ENCODE peak calls at places on chromosomes 4 and X, in four cellular contexts. T, O, H and Q are unnamed samples.

GRCh38 chr4:4599886-4600285 is 58.0 kb upstream of the STX18 start:
- DNase-seq in T (no peak), O (no peak), H (no peak), Q (no peak)

GRCh38 chr4:176814770-176815169 is 22.0 kb upstream of the VEGFC start:
- DNase-seq in H (no peak), O (no peak), T (no peak), Q (no peak)

GRCh38 chr4:47104986-47105385 is 73.6 kb downstream of the GABRB1 start:
- DNase-seq in H (no peak), O (no peak), T (no peak), Q (no peak)

GRCh38 chr4:147834480-147834879 is 102.6 kb downstream of the ARHGAP10 start:
- DNase-seq in H (no peak), T (no peak), O (no peak), Q (no peak)

GRCh38 chr4:37561803-37562207 is 124.4 kb downstream of the RELL1 start:
- DNase-seq in O (no peak), H (peak; percentile 85), T (no peak), Q (no peak)

GRCh38 chrX:53682885-53683555 is 3.5 kb downstream of the HUWE1 start:
- DNase-seq in T (no peak), H (peak; percentile 47), O (no peak), Q (peak; percentile 0)

GRCh38 chr4:155400893-155401292 is 24.1 kb upstream of the MAP9 start:
- DNase-seq in T (no peak), O (no peak), H (no peak), Q (no peak)

GRCh38 chr4:7323872-7324650 is 110.7 kb downstream of the PSAPL1 start:
- DNase-seq in T (peak; percentile 14), H (peak; percentile 23), O (peak; percentile 67), Q (no peak)

GRCh38 chr4:76547167-76547760 is 112.2 kb downstream of the SHROOM3 start:
- DNase-seq in O (no peak), T (no peak), H (no peak), Q (no peak)

GRCh38 chr4:88341227-88342192 is 37.1 kb upstream of the HERC6 start:
- DNase-seq in O (no peak), H (peak; percentile 92), T (peak; percentile 45), Q (no peak)

GRCh38 chr4:89837385-89837995 is 529 bp upstream of the SNCA start:
- DNase-seq in O (peak; percentile 48), H (peak; percentile 42), T (no peak), Q (peak; percentile 69)

GRCh38 chrX:81261576-81261975 is 59.7 kb downstream of the SH3BGRL start:
- DNase-seq in T (no peak), O (no peak), H (peak; percentile 25), Q (no peak)

GRCh38 chr4:53696956-53697685 is 105.8 kb upstream of the LNX1 start:
- DNase-seq in T (no peak), H (peak; percentile 16), O (no peak), Q (no peak)

GRCh38 chr4:168257663-168258235 is 60.8 kb downstream of the DDX60 start:
- DNase-seq in H (no peak), T (no peak), O (no peak), Q (no peak)

GRCh38 chrX:21963736-21964135 is 23.2 kb downstream of the SMS start:
- DNase-seq in H (no peak), O (no peak), T (peak; percentile 53), Q (no peak)